ENCODE peak calls at places on chromosome X, in four cellular contexts. U, A, T and F are unnamed samples. For H3K27me3, the result is how much of the 10 kb centered on the place peaks cover.

GRCh38 chrX:16589211-16589610 is 60.7 kb upstream of the S100G start:
- DNase-seq in A (no peak), T (no peak), U (no peak), F (no peak)

GRCh38 chrX:9312922-9313867 is 151.7 kb upstream of the TBL1X start:
- DNase-seq in A (peak), T (peak), U (peak), F (peak)

GRCh38 chrX:129938081-129938480 is 32.1 kb downstream of the UTP14A start:
- DNase-seq in T (no peak), A (no peak), U (no peak), F (no peak)

GRCh38 chrX:141278306-141278705 is 36.0 kb upstream of the SPANXC start:
- DNase-seq in A (no peak), U (no peak), T (no peak), F (no peak)

GRCh38 chrX:77342028-77342427 is 105.2 kb upstream of the FGF16 start:
- DNase-seq in U (no peak), A (no peak), T (no peak), F (no peak)

GRCh38 chrX:133544105-133544504 is 128.8 kb upstream of the GPC4 start:
- DNase-seq in T (no peak), U (no peak), A (no peak), F (peak)

GRCh38 chrX:41353964-41354363 is 20.0 kb downstream of the DDX3X start:
- DNase-seq in A (no peak), U (no peak), T (no peak), F (no peak)

GRCh38 chrX:69124108-69124507 is 41.1 kb downstream of the PJA1 start:
- DNase-seq in A (no peak), T (no peak), U (no peak), F (no peak)

GRCh38 chrX:16807976-16808542 is 21.8 kb downstream of the TXLNG start:
- DNase-seq in T (no peak), U (no peak), A (no peak), F (no peak)

GRCh38 chrX:129678176-129678880 is 23.6 kb upstream of the APLN start:
- DNase-seq in T (peak), A (no peak), U (peak), F (no peak)

GRCh38 chrX:24378706-24379105 is 18.3 kb downstream of the SUPT20HL1 start:
- DNase-seq in U (no peak), T (no peak), A (no peak), F (no peak)

GRCh38 chrX:68139791-68140190 is 293.5 kb downstream of the OPHN1 start:
- DNase-seq in U (no peak), A (no peak), T (no peak), F (no peak)

GRCh38 chrX:95058815-95059214 is 1384.8 kb downstream of the FAM133A start:
- DNase-seq in U (no peak), T (no peak), A (no peak), F (no peak)

GRCh38 chrX:38124000-38124399 is 96.7 kb downstream of the SRPX start:
- DNase-seq in A (no peak), U (no peak), T (no peak), F (no peak)

GRCh38 chrX:150763810-150764209 is 70.6 kb downstream of the MTMR1 start:
- DNase-seq in U (no peak), T (no peak), A (no peak), F (no peak)

GRCh38 chrX:70231666-70232065 is 2.8 kb upstream of the AWAT1 start:
- DNase-seq in U (no peak), T (no peak), A (no peak), F (no peak)

GRCh38 chrX:118325453-118325852 is 20.5 kb upstream of the WDR44 start:
- DNase-seq in A (no peak), T (no peak), U (no peak), F (no peak)

GRCh38 chrX:120534413-120535205 is 26.2 kb downstream of the CUL4B start:
- DNase-seq in U (no peak), T (no peak), A (no peak), F (no peak)

GRCh38 chrX:41300758-41301437 is 33.1 kb upstream of the DDX3X start:
- DNase-seq in U (no peak), A (no peak), T (no peak), F (no peak)

GRCh38 chrX:45771114-45771513 is 570.4 kb upstream of the DIPK2B start:
- DNase-seq in U (no peak), T (no peak), A (no peak), F (no peak)

GRCh38 chrX:42615161-42615563 is 162.8 kb downstream of the PPP1R2C start:
- DNase-seq in U (no peak), T (no peak), A (no peak), F (no peak)

GRCh38 chrX:105313596-105313995 is 93.1 kb upstream of the TEX13A start:
- DNase-seq in U (no peak), T (no peak), A (no peak), F (no peak)

GRCh38 chrX:109125304-109125703 is 356.6 kb downstream of the GUCY2F start:
- DNase-seq in T (no peak), A (no peak), U (no peak), F (no peak)

GRCh38 chrX:18010251-18010650 is 149.2 kb upstream of the RAI2 start:
- DNase-seq in T (no peak), A (no peak), U (no peak), F (no peak)

GRCh38 chrX:126165721-126166401 is at the start of gene DCAF12L2:
- DNase-seq in U (no peak), A (no peak), T (peak), F (no peak)

GRCh38 chrX:52031371-52031770 is 37.6 kb downstream of the MAGED4B start:
- DNase-seq in T (no peak), U (no peak), A (no peak), F (no peak)

GRCh38 chrX:1502241-1502640 is 34.7 kb downstream of the P2RY8 start:
- DNase-seq in A (no peak), U (no peak), T (no peak), F (peak)

GRCh38 chrX:1502853-1503252 is 34.1 kb downstream of the P2RY8 start:
- DNase-seq in A (no peak), T (no peak), U (no peak), F (no peak)

GRCh38 chrX:1506916-1507315 is 30.1 kb downstream of the P2RY8 start:
- DNase-seq in U (no peak), T (no peak), A (no peak), F (peak)

GRCh38 chrX:1496076-1496475 is 40.9 kb downstream of the P2RY8 start:
- DNase-seq in A (no peak), T (no peak), U (no peak), F (no peak)

GRCh38 chrX:1500701-1501624 is 36.0 kb downstream of the P2RY8 start:
- DNase-seq in U (peak), A (no peak), T (no peak), F (peak)
- H3K27ac ChIP-seq in U (peak), A (no peak), T (peak), F (no peak)

GRCh38 chrX:114583646-114584433 is at the start of gene HTR2C:
- DNase-seq in T (no peak), A (no peak), U (no peak), F (no peak)
- H3K27me3 ChIP-seq in T (half or more), A (under half), U (under half), F (under half)

DNA sequence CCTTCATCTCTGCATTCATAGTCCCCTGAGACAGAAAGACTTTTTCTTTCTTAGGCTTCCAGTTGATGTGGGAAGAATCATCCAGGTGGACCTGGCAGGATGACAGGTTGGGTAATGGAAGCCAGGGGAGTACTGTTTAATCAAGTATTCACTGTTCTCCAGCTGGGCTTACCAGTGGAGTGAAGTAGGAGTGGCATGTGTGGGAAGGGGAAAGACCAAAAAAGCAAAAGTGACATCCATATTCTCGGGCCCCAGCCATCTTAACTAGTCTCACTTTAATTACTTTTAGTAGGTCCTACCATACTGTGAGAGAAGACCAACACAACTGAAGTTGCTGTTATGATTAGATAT is 18.5 kb downstream of the VSIG4 start:
- DNase-seq in A (no peak), T (no peak), U (no peak), F (no peak)
- H3K27ac ChIP-seq in A (no peak), T (no peak), U (no peak), F (no peak)

DNA sequence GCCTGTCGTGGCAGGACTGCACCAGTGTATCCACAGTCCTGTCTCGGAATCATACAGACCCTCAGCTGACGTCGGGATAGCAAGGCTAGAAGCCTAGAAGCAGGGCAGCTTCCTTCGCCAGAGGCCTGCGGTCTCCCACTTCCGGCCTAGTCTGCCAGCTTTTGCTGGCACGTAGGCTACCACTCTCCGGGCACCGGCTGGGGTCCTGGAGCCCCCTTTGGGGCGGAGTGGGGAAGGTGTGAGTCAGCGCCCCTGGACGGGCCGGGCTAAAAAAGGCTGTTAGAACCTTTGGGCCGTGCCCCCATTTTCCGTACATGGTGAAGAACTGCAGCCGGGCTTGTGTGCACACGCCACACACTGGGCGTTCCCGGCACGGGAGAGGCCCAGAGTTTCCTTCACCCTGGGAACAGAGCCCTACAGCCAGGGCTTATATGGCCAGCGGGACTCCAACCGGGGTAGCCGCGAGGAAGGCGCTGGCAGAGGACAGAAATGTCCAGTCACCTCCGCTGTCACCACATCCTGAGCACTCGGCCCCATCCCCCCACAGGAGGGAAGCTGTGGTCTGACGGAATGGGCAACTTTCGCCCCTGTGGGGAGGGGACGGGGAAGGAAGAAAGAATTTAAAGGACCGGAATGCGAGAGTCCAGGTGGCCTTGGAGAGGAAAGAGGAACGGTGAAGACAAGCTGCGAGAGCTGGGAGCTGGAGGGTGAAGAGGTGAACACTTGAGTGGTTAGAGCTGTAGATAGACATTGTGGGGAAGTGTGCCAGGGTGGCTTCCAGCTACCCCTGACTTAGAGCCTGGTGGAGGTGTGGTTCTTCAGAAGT is 4.6 kb downstream of the MAGIX start:
- DNase-seq in U (peak), A (peak), T (peak), F (peak)
- H3K27me3 ChIP-seq in U (under half), A (under half), T (under half), F (under half)

GRCh38 chrX:155766321-155766720 is 114.8 kb upstream of the VAMP7 start:
- DNase-seq in T (no peak), A (no peak), U (no peak), F (no peak)
- H3K27ac ChIP-seq in T (peak), A (no peak), U (no peak), F (no peak)

GRCh38 chrX:10938371-10938982 is 172.7 kb upstream of the HCCS start:
- DNase-seq in U (no peak), A (no peak), T (no peak), F (no peak)
- H3K27me3 ChIP-seq in U (under half), A (under half), T (under half), F (under half)

GRCh38 chrX:154458954-154459829 is 1.1 kb downstream of the PLXNA3 start:
- DNase-seq in A (no peak), U (no peak), T (no peak), F (no peak)
- H3K27ac ChIP-seq in A (peak), U (peak), T (no peak), F (no peak)

DNA sequence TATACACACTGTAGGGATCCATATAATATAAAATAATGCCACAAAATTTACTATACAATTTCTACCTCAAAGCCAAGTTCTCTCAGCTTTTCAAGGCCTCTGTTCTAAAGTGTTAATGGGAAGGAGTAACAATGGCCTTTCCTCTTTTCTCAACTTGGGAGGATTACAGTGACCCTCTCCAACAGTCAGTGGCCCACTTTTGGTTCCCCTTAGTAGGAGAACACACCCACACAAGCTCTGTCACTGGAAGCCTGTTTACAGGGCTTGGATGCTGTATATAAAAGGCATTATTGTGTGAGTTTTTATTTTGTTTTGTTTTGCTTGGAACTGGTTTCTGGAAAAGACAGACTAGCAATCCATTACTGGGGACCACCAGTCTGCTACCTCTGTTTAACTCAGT is 1.8 kb downstream of the ARHGEF6 start:
- DNase-seq in T (no peak), U (no peak), A (no peak), F (no peak)
- H3K27me3 ChIP-seq in T (under half), U (under half), A (under half), F (under half)